ENCODE peak calls at places on chromosomes 2 and 18, in ten cellular contexts. One of them, this sample, is unnamed.

GRCh38 chr2:36351291-36352023 is 4.1 kb upstream of the CRIM1 start:
- DNase-seq in endothelial cell: no peak
- DNase-seq in upper lobe of right lung: no peak
- DNase-seq in AG04450: no peak
- DNase-seq in neural progenitor cell: no peak
- DNase-seq in neural crest cell: no peak
- DNase-seq in nephron progenitor cell: no peak
- DNase-seq in heart right ventricle: no peak
- DNase-seq in right atrium auricular region: no peak
- DNase-seq in mesothelial cell of epicardium: no peak
- DNase-seq in this sample: no peak

GRCh38 chr18:12420831-12421421 is 13.2 kb downstream of the PRELID3A start:
- DNase-seq in neural progenitor cell: peak
- DNase-seq in nephron progenitor cell: peak
- DNase-seq in right atrium auricular region: no peak
- DNase-seq in upper lobe of right lung: no peak
- DNase-seq in AG04450: no peak
- DNase-seq in heart right ventricle: no peak
- DNase-seq in mesothelial cell of epicardium: no peak
- DNase-seq in endothelial cell: peak
- DNase-seq in neural crest cell: peak
- DNase-seq in this sample: no peak

GRCh38 chr2:219609149-219609750 is 11.6 kb downstream of the STK11IP start:
- DNase-seq in heart right ventricle: no peak
- DNase-seq in AG04450: no peak
- DNase-seq in endothelial cell: no peak
- DNase-seq in neural crest cell: no peak
- DNase-seq in nephron progenitor cell: no peak
- DNase-seq in upper lobe of right lung: no peak
- DNase-seq in right atrium auricular region: no peak
- DNase-seq in mesothelial cell of epicardium: no peak
- DNase-seq in neural progenitor cell: no peak
- DNase-seq in this sample: no peak

GRCh38 chr18:75201273-75201898 is 7.6 kb downstream of the PTGR3 start:
- DNase-seq in mesothelial cell of epicardium: no peak
- DNase-seq in heart right ventricle: no peak
- DNase-seq in endothelial cell: no peak
- DNase-seq in neural progenitor cell: no peak
- DNase-seq in AG04450: no peak
- DNase-seq in neural crest cell: no peak
- DNase-seq in right atrium auricular region: no peak
- DNase-seq in upper lobe of right lung: no peak
- DNase-seq in nephron progenitor cell: no peak
- DNase-seq in this sample: no peak

GRCh38 chr2:179818546-179818945 is 42.9 kb downstream of the ZNF385B start:
- DNase-seq in endothelial cell: no peak
- DNase-seq in nephron progenitor cell: no peak
- DNase-seq in right atrium auricular region: no peak
- DNase-seq in neural progenitor cell: no peak
- DNase-seq in neural crest cell: no peak
- DNase-seq in mesothelial cell of epicardium: no peak
- DNase-seq in heart right ventricle: no peak
- DNase-seq in AG04450: no peak
- DNase-seq in upper lobe of right lung: no peak
- DNase-seq in this sample: no peak

GRCh38 chr18:79868168-79868784 is 70.5 kb downstream of the KCNG2 start:
- DNase-seq in nephron progenitor cell: no peak
- DNase-seq in heart right ventricle: no peak
- DNase-seq in right atrium auricular region: no peak
- DNase-seq in upper lobe of right lung: peak
- DNase-seq in AG04450: no peak
- DNase-seq in mesothelial cell of epicardium: no peak
- DNase-seq in neural progenitor cell: no peak
- DNase-seq in endothelial cell: no peak
- DNase-seq in neural crest cell: no peak
- DNase-seq in this sample: no peak

GRCh38 chr2:112152476-112153178 is 14.4 kb downstream of the FBLN7 start:
- DNase-seq in upper lobe of right lung: peak
- DNase-seq in neural progenitor cell: no peak
- DNase-seq in heart right ventricle: no peak
- DNase-seq in AG04450: no peak
- DNase-seq in mesothelial cell of epicardium: no peak
- DNase-seq in nephron progenitor cell: no peak
- DNase-seq in neural crest cell: no peak
- DNase-seq in right atrium auricular region: no peak
- DNase-seq in endothelial cell: no peak
- DNase-seq in this sample: no peak

GRCh38 chr2:39150890-39151497 is 30.1 kb upstream of the SOS1 start:
- DNase-seq in AG04450: no peak
- DNase-seq in heart right ventricle: no peak
- DNase-seq in mesothelial cell of epicardium: no peak
- DNase-seq in right atrium auricular region: no peak
- DNase-seq in upper lobe of right lung: no peak
- DNase-seq in endothelial cell: no peak
- DNase-seq in neural progenitor cell: no peak
- DNase-seq in neural crest cell: no peak
- DNase-seq in nephron progenitor cell: no peak
- DNase-seq in this sample: no peak

GRCh38 chr2:239171643-239172042 is 229.2 kb downstream of the HDAC4 start:
- DNase-seq in nephron progenitor cell: no peak
- DNase-seq in heart right ventricle: no peak
- DNase-seq in neural crest cell: no peak
- DNase-seq in upper lobe of right lung: no peak
- DNase-seq in mesothelial cell of epicardium: no peak
- DNase-seq in neural progenitor cell: no peak
- DNase-seq in endothelial cell: no peak
- DNase-seq in right atrium auricular region: no peak
- DNase-seq in AG04450: no peak
- DNase-seq in this sample: no peak

GRCh38 chr2:69979902-69980301 is 18.5 kb upstream of the ASPRV1 start:
- DNase-seq in right atrium auricular region: no peak
- DNase-seq in heart right ventricle: no peak
- DNase-seq in neural progenitor cell: no peak
- DNase-seq in AG04450: no peak
- DNase-seq in upper lobe of right lung: no peak
- DNase-seq in mesothelial cell of epicardium: no peak
- DNase-seq in neural crest cell: no peak
- DNase-seq in nephron progenitor cell: no peak
- DNase-seq in endothelial cell: no peak
- DNase-seq in this sample: no peak

GRCh38 chr2:215983581-215984351 is 29.6 kb downstream of the MREG start:
- DNase-seq in endothelial cell: no peak
- DNase-seq in right atrium auricular region: no peak
- DNase-seq in mesothelial cell of epicardium: no peak
- DNase-seq in neural crest cell: no peak
- DNase-seq in neural progenitor cell: no peak
- DNase-seq in nephron progenitor cell: no peak
- DNase-seq in upper lobe of right lung: no peak
- DNase-seq in heart right ventricle: no peak
- DNase-seq in AG04450: no peak
- DNase-seq in this sample: no peak

GRCh38 chr18:74459877-74460276 is 2.8 kb upstream of the DIPK1C start:
- DNase-seq in nephron progenitor cell: no peak
- DNase-seq in right atrium auricular region: no peak
- DNase-seq in mesothelial cell of epicardium: no peak
- DNase-seq in heart right ventricle: no peak
- DNase-seq in neural crest cell: no peak
- DNase-seq in AG04450: no peak
- DNase-seq in upper lobe of right lung: no peak
- DNase-seq in neural progenitor cell: peak
- DNase-seq in endothelial cell: peak
- DNase-seq in this sample: no peak

GRCh38 chr2:1159013-1159412 is 208.4 kb downstream of the SNTG2 start:
- DNase-seq in neural crest cell: no peak
- DNase-seq in mesothelial cell of epicardium: no peak
- DNase-seq in endothelial cell: no peak
- DNase-seq in upper lobe of right lung: no peak
- DNase-seq in nephron progenitor cell: no peak
- DNase-seq in neural progenitor cell: no peak
- DNase-seq in heart right ventricle: no peak
- DNase-seq in AG04450: no peak
- DNase-seq in right atrium auricular region: no peak
- DNase-seq in this sample: no peak

DNA sequence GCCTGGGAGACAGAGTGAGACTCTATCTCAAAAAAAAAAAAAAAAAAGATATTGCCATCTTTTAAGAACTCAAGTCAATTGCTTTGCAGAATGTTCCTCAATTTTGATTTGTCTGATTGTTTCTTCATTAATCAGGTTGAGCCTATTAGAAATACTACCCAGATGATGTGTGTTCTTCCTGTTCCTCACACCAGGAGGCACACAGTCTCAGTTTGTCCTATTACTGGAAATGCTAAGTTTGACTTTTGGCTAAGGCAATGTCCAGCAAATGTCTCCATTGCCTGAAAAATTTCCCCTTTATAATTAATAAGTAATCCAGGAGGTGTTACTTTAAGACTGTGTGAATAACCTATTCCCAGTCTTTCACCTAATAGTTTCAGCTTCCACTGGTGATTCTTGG is 28.4 kb downstream of the BOLA3 start:
- DNase-seq in nephron progenitor cell: no peak
- DNase-seq in neural crest cell: no peak
- DNase-seq in mesothelial cell of epicardium: no peak
- DNase-seq in upper lobe of right lung: no peak
- DNase-seq in right atrium auricular region: no peak
- DNase-seq in endothelial cell: no peak
- DNase-seq in heart right ventricle: no peak
- DNase-seq in AG04450: no peak
- DNase-seq in neural progenitor cell: no peak
- DNase-seq in this sample: no peak
- TF ChIP-seq CTCF in nephron progenitor cell: no peak
- TF ChIP-seq CTCF in neural crest cell: no peak
- TF ChIP-seq CTCF in mesothelial cell of epicardium: no peak
- TF ChIP-seq CTCF in upper lobe of right lung: no peak
- TF ChIP-seq CTCF in right atrium auricular region: no peak
- TF ChIP-seq CTCF in endothelial cell: no peak
- TF ChIP-seq CTCF in heart right ventricle: no peak
- TF ChIP-seq CTCF in AG04450: peak
- TF ChIP-seq CTCF in neural progenitor cell: no peak
- TF ChIP-seq CTCF in this sample: no peak

DNA sequence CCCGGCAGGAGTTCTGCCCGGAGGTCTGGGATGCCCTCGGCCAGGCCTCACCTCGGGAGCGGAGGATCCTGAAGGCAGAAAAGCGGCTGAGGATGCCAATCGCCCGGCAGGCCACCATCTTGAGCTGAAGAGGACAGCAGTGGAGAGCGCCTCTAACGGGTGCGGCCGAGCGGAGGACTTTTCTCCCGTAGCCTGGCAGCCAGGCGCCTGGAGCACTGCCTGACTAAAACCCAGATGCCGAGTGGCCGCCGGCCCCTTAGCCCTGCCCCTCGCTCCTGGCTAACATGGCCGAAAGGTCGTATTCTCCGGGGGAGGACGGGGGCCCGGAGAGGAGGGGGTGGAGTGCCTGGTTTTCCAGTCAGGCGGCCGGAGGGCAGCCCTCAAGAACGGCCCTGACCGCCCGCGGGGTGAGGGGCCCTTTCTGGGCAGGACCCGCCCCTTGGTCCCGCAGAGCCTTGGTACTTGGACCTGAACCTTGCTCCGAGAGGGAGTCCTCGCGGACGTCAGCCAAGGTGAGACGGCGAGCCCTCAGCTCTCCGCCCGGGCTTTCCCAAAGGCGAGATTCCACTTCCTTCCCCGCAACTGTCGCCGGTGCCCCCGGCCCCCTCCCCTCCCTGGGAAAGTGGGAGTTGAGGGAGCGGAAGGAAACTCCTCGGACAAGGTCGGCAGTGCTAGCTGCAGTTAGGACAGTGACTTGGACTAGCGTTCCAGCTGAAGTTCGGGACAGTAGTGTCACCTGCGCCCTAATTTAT is at the start of the genes HADHA and HADHB:
- DNase-seq in upper lobe of right lung: peak
- DNase-seq in heart right ventricle: peak
- DNase-seq in neural crest cell: peak
- DNase-seq in AG04450: peak
- DNase-seq in neural progenitor cell: peak
- DNase-seq in endothelial cell: peak
- DNase-seq in mesothelial cell of epicardium: peak
- DNase-seq in nephron progenitor cell: peak
- DNase-seq in right atrium auricular region: peak
- DNase-seq in this sample: peak
- TF ChIP-seq CTCF in upper lobe of right lung: peak
- TF ChIP-seq CTCF in heart right ventricle: no peak
- TF ChIP-seq CTCF in neural crest cell: peak
- TF ChIP-seq CTCF in AG04450: peak
- TF ChIP-seq CTCF in neural progenitor cell: peak
- TF ChIP-seq CTCF in endothelial cell: no peak
- TF ChIP-seq CTCF in mesothelial cell of epicardium: no peak
- TF ChIP-seq CTCF in nephron progenitor cell: no peak
- TF ChIP-seq CTCF in right atrium auricular region: no peak
- TF ChIP-seq CTCF in this sample: no peak

GRCh38 chr2:31067259-31067658 is 71.0 kb downstream of the GALNT14 start:
- DNase-seq in right atrium auricular region: no peak
- DNase-seq in heart right ventricle: no peak
- DNase-seq in nephron progenitor cell: no peak
- DNase-seq in endothelial cell: no peak
- DNase-seq in upper lobe of right lung: no peak
- DNase-seq in AG04450: no peak
- DNase-seq in neural progenitor cell: no peak
- DNase-seq in neural crest cell: no peak
- DNase-seq in mesothelial cell of epicardium: no peak
- DNase-seq in this sample: no peak
- TF ChIP-seq CTCF in right atrium auricular region: no peak
- TF ChIP-seq CTCF in heart right ventricle: no peak
- TF ChIP-seq CTCF in nephron progenitor cell: no peak
- TF ChIP-seq CTCF in endothelial cell: no peak
- TF ChIP-seq CTCF in upper lobe of right lung: no peak
- TF ChIP-seq CTCF in AG04450: peak
- TF ChIP-seq CTCF in neural progenitor cell: peak
- TF ChIP-seq CTCF in neural crest cell: no peak
- TF ChIP-seq CTCF in mesothelial cell of epicardium: no peak
- TF ChIP-seq CTCF in this sample: no peak

GRCh38 chr2:170276926-170277571 is 99.1 kb downstream of the MYO3B start:
- DNase-seq in AG04450: no peak
- DNase-seq in mesothelial cell of epicardium: no peak
- DNase-seq in right atrium auricular region: no peak
- DNase-seq in neural crest cell: no peak
- DNase-seq in neural progenitor cell: no peak
- DNase-seq in nephron progenitor cell: no peak
- DNase-seq in upper lobe of right lung: no peak
- DNase-seq in endothelial cell: no peak
- DNase-seq in heart right ventricle: no peak
- DNase-seq in this sample: no peak

GRCh38 chr2:170284205-170284604 is 106.3 kb downstream of the MYO3B start:
- DNase-seq in mesothelial cell of epicardium: no peak
- DNase-seq in heart right ventricle: no peak
- DNase-seq in AG04450: no peak
- DNase-seq in endothelial cell: no peak
- DNase-seq in neural progenitor cell: no peak
- DNase-seq in right atrium auricular region: no peak
- DNase-seq in upper lobe of right lung: no peak
- DNase-seq in nephron progenitor cell: no peak
- DNase-seq in neural crest cell: no peak
- DNase-seq in this sample: no peak

GRCh38 chr2:170277943-170278342 is 100.0 kb downstream of the MYO3B start:
- DNase-seq in right atrium auricular region: no peak
- DNase-seq in neural crest cell: no peak
- DNase-seq in neural progenitor cell: no peak
- DNase-seq in nephron progenitor cell: no peak
- DNase-seq in mesothelial cell of epicardium: no peak
- DNase-seq in AG04450: no peak
- DNase-seq in upper lobe of right lung: no peak
- DNase-seq in heart right ventricle: no peak
- DNase-seq in endothelial cell: no peak
- DNase-seq in this sample: no peak

GRCh38 chr2:170282851-170283250 is 104.9 kb downstream of the MYO3B start:
- DNase-seq in heart right ventricle: no peak
- DNase-seq in mesothelial cell of epicardium: no peak
- DNase-seq in endothelial cell: no peak
- DNase-seq in AG04450: no peak
- DNase-seq in neural crest cell: no peak
- DNase-seq in neural progenitor cell: peak
- DNase-seq in upper lobe of right lung: no peak
- DNase-seq in right atrium auricular region: no peak
- DNase-seq in nephron progenitor cell: no peak
- DNase-seq in this sample: no peak
- TF ChIP-seq CTCF in heart right ventricle: no peak
- TF ChIP-seq CTCF in mesothelial cell of epicardium: no peak
- TF ChIP-seq CTCF in endothelial cell: no peak
- TF ChIP-seq CTCF in AG04450: no peak
- TF ChIP-seq CTCF in neural crest cell: no peak
- TF ChIP-seq CTCF in neural progenitor cell: no peak
- TF ChIP-seq CTCF in upper lobe of right lung: no peak
- TF ChIP-seq CTCF in right atrium auricular region: no peak
- TF ChIP-seq CTCF in nephron progenitor cell: no peak
- TF ChIP-seq CTCF in this sample: no peak

This sample was measured in activated B cell treated with CpG ODN at 0.5 μM for 24 hours.